ENCODE peak calls at places on chromosomes 16 and 17, in six cellular contexts. One of them, this sample, is unnamed.

GRCh38 chr17:1515640-1516402 is 591 bp downstream of the INPP5K start:
- DNase-seq in astrocyte: peak; percentile 74
- DNase-seq in kidney epithelial cell: peak; percentile 47
- DNase-seq in lung microvascular endothelial cell: peak; percentile 93
- DNase-seq in HuH-7.5: peak; percentile 69
- DNase-seq in ELR: peak; percentile 93
- DNase-seq in this sample: peak; percentile 66

GRCh38 chr17:40548982-40549680 is 16.1 kb downstream of the CCR7 start:
- DNase-seq in lung microvascular endothelial cell: peak; percentile 83
- DNase-seq in kidney epithelial cell: peak; percentile 37
- DNase-seq in astrocyte: peak; percentile 83
- DNase-seq in HuH-7.5: peak; percentile 54
- DNase-seq in ELR: peak; percentile 87
- DNase-seq in this sample: no peak

GRCh38 chr16:65909310-65910050 is 457.0 kb upstream of the CDH5 start:
- DNase-seq in kidney epithelial cell: no peak
- DNase-seq in lung microvascular endothelial cell: no peak
- DNase-seq in ELR: no peak
- DNase-seq in HuH-7.5: no peak
- DNase-seq in astrocyte: no peak
- DNase-seq in this sample: no peak

GRCh38 chr16:2842340-2843000 is 12.4 kb downstream of the ZG16B start:
- DNase-seq in astrocyte: peak; percentile 20
- DNase-seq in ELR: peak; percentile 24
- DNase-seq in lung microvascular endothelial cell: peak; percentile 44
- DNase-seq in kidney epithelial cell: no peak
- DNase-seq in HuH-7.5: no peak
- DNase-seq in this sample: no peak

GRCh38 chr16:28101533-28101890 is 38.0 kb upstream of the GSG1L start:
- DNase-seq in kidney epithelial cell: no peak
- DNase-seq in lung microvascular endothelial cell: no peak
- DNase-seq in astrocyte: no peak
- DNase-seq in HuH-7.5: no peak
- DNase-seq in ELR: no peak
- DNase-seq in this sample: no peak

GRCh38 chr17:7204828-7205461 is 14.7 kb downstream of the DLG4 start:
- DNase-seq in kidney epithelial cell: no peak
- DNase-seq in ELR: peak; percentile 71
- DNase-seq in lung microvascular endothelial cell: peak; percentile 70
- DNase-seq in HuH-7.5: no peak
- DNase-seq in astrocyte: peak; percentile 69
- DNase-seq in this sample: peak; percentile 98

GRCh38 chr16:89984215-89984614 is 35.0 kb downstream of the DBNDD1 start:
- DNase-seq in kidney epithelial cell: no peak
- DNase-seq in astrocyte: no peak
- DNase-seq in HuH-7.5: no peak
- DNase-seq in ELR: no peak
- DNase-seq in lung microvascular endothelial cell: no peak
- DNase-seq in this sample: no peak

GRCh38 chr17:60579090-60579489 is 20.9 kb upstream of the PPM1D start:
- DNase-seq in kidney epithelial cell: no peak
- DNase-seq in astrocyte: no peak
- DNase-seq in HuH-7.5: no peak
- DNase-seq in ELR: no peak
- DNase-seq in lung microvascular endothelial cell: peak; percentile 22
- DNase-seq in this sample: no peak

GRCh38 chr16:17026600-17027242 is 444.0 kb downstream of the XYLT1 start:
- DNase-seq in HuH-7.5: no peak
- DNase-seq in kidney epithelial cell: no peak
- DNase-seq in lung microvascular endothelial cell: no peak
- DNase-seq in astrocyte: no peak
- DNase-seq in ELR: no peak
- DNase-seq in this sample: no peak

GRCh38 chr16:2364638-2365210 is 24.2 kb upstream of the ABCA3 start:
- DNase-seq in HuH-7.5: no peak
- DNase-seq in ELR: no peak
- DNase-seq in kidney epithelial cell: no peak
- DNase-seq in lung microvascular endothelial cell: no peak
- DNase-seq in astrocyte: no peak
- DNase-seq in this sample: no peak

GRCh38 chr16:82379601-82380000 is 209.6 kb upstream of the MPHOSPH6 start:
- DNase-seq in astrocyte: no peak
- DNase-seq in kidney epithelial cell: no peak
- DNase-seq in HuH-7.5: no peak
- DNase-seq in lung microvascular endothelial cell: no peak
- DNase-seq in ELR: no peak
- DNase-seq in this sample: no peak

GRCh38 chr16:27383511-27384243 is 18.3 kb upstream of the IL21R start:
- DNase-seq in ELR: no peak
- DNase-seq in astrocyte: no peak
- DNase-seq in lung microvascular endothelial cell: no peak
- DNase-seq in kidney epithelial cell: no peak
- DNase-seq in HuH-7.5: no peak
- DNase-seq in this sample: no peak

GRCh38 chr16:668519-669171 is 713 bp downstream of the RHOT2 start:
- DNase-seq in lung microvascular endothelial cell: peak; percentile 32
- DNase-seq in kidney epithelial cell: no peak
- DNase-seq in ELR: peak; percentile 40
- DNase-seq in astrocyte: no peak
- DNase-seq in HuH-7.5: no peak
- DNase-seq in this sample: no peak

GRCh38 chr17:47882247-47882646 is 13.8 kb upstream of the SP2 start:
- DNase-seq in kidney epithelial cell: no peak
- DNase-seq in HuH-7.5: no peak
- DNase-seq in astrocyte: no peak
- DNase-seq in lung microvascular endothelial cell: peak; percentile 71
- DNase-seq in ELR: peak; percentile 51
- DNase-seq in this sample: no peak

This sample was measured in D721Med.